ENCODE peak calls at places on chromosomes 13 and 19, in five cellular contexts. E is body of pancreas, L is cardiac fibroblast, D is epithelial cell of esophagus, H is GM12892. M is an unnamed sample.

GRCh38 chr19:35458821-35459391 is 10.8 kb downstream of the FFAR2 start:
- DNase-seq in E (peak; percentile 83), L (no peak), D (no peak), H (no peak), M (no peak)

GRCh38 chr19:55935206-55935605 is 3.1 kb upstream of the NLRP13 start:
- DNase-seq in E (no peak), L (no peak), D (no peak), H (no peak), M (no peak)

GRCh38 chr19:49629659-49630058 is 10.3 kb downstream of the RRAS start:
- DNase-seq in E (no peak), L (no peak), D (no peak), H (no peak), M (no peak)

GRCh38 chr13:99119686-99120085 is 81.0 kb upstream of the UBAC2 start:
- DNase-seq in E (no peak), L (no peak), D (no peak), H (no peak), M (no peak)

GRCh38 chr13:112128052-112128610 is 61.2 kb downstream of the SOX1 start:
- DNase-seq in E (no peak), L (no peak), D (no peak), H (no peak), M (no peak)

GRCh38 chr13:34913040-34913439 is 29.0 kb upstream of the NBEA start:
- DNase-seq in E (no peak), L (no peak), D (peak; percentile 41), H (no peak), M (no peak)

GRCh38 chr13:52348983-52349780 is 56.8 kb downstream of the THSD1 start:
- DNase-seq in E (no peak), L (peak; percentile 79), D (peak; percentile 98), H (no peak), M (no peak)

GRCh38 chr13:90445179-90445578 is 902.3 kb upstream of the MIR17HG start:
- DNase-seq in E (peak; percentile 10), L (peak; percentile 96), D (peak; percentile 90), H (no peak), M (no peak)

GRCh38 chr13:34179481-34179880 is 361.5 kb downstream of the RFC3 start:
- DNase-seq in E (no peak), L (peak; percentile 3), D (no peak), H (no peak), M (no peak)

GRCh38 chr13:43572601-43573360 is 214.0 kb downstream of the ENOX1 start:
- DNase-seq in E (no peak), L (peak; percentile 42), D (peak; percentile 39), H (no peak), M (no peak)

GRCh38 chr19:42052241-42052863 is 17.7 kb downstream of the GRIK5 start:
- DNase-seq in E (no peak), L (no peak), D (peak; percentile 19), H (no peak), M (no peak)

GRCh38 chr13:68897331-68897730 is 1210.3 kb upstream of the ATXN8OS start:
- DNase-seq in E (no peak), L (no peak), D (no peak), H (no peak), M (no peak)

GRCh38 chr19:41882568-41883462 is at the start of gene ARHGEF1:
- DNase-seq in E (peak; percentile 56), L (no peak), D (peak; percentile 44), H (peak; percentile 68), M (no peak)

GRCh38 chr19:23075031-23075733 is 41.6 kb upstream of the ZNF730 start:
- DNase-seq in E (peak; percentile 43), L (peak; percentile 73), D (peak; percentile 72), H (peak; percentile 36), M (no peak)

GRCh38 chr13:80082396-80083096 is 258.4 kb downstream of the SPRY2 start:
- DNase-seq in E (no peak), L (peak; percentile 84), D (peak; percentile 14), H (no peak), M (no peak)

GRCh38 chr13:44309771-44310767 is 63.6 kb upstream of the SERP2 start:
- DNase-seq in E (peak; percentile 64), L (peak; percentile 40), D (peak; percentile 56), H (no peak), M (no peak)

GRCh38 chr19:58346961-58347929 is 6.0 kb downstream of the A1BG start:
- DNase-seq in E (peak; percentile 42), L (peak; percentile 66), D (peak; percentile 61), H (peak; percentile 92), M (peak; percentile 81)

GRCh38 chr19:19652482-19653295 is 9.2 kb upstream of the GMIP start:
- DNase-seq in E (no peak), L (peak; percentile 34), D (no peak), H (peak; percentile 16), M (no peak)

GRCh38 chr13:53064721-53065120 is 36.1 kb downstream of the OLFM4 start:
- DNase-seq in E (peak; percentile 80), L (no peak), D (no peak), H (no peak), M (no peak)

GRCh38 chr13:112215871-112216270 is 148.9 kb downstream of the SOX1 start:
- DNase-seq in E (no peak), L (no peak), D (no peak), H (no peak), M (no peak)